ENCODE peak calls at places on chromosomes 7 and 10, in ten cellular contexts. S, D, P, F, T, N, Q, Y, B and I are unnamed samples.

GRCh38 chr7:2032030-2032875 is 200.5 kb downstream of the MAD1L1 start:
- DNase-seq in P (peak), D (no peak), Q (no peak), B (peak), N (no peak), S (peak), T (no peak), F (peak), Y (no peak), I (no peak)

GRCh38 chr10:14585287-14586193 is 189.2 kb downstream of the FAM107B start:
- DNase-seq in N (no peak), D (no peak), Q (no peak), T (no peak), F (no peak), P (no peak), S (no peak), B (no peak), Y (peak), I (no peak)

GRCh38 chr10:113746188-113746950 is 5.1 kb upstream of the PLEKHS1 start:
- DNase-seq in S (no peak), D (peak), Q (no peak), Y (peak), T (no peak), P (no peak), F (no peak), N (peak), B (peak), I (peak)

GRCh38 chr7:22885824-22886255 is 63.2 kb upstream of the TOMM7 start:
- DNase-seq in Y (no peak), P (no peak), Q (no peak), S (no peak), T (no peak), F (peak), D (no peak), N (no peak), B (no peak), I (peak)

GRCh38 chr7:157013602-157014549 is 3.4 kb upstream of the MNX1 start:
- DNase-seq in Y (no peak), T (no peak), Q (no peak), S (no peak), F (no peak), D (no peak), B (no peak), N (no peak), P (no peak), I (no peak)

GRCh38 chr7:1749351-1749863 is 79.3 kb downstream of the ELFN1 start:
- DNase-seq in P (no peak), N (no peak), Y (no peak), B (no peak), F (no peak), S (no peak), D (no peak), T (no peak), Q (no peak), I (no peak)

GRCh38 chr7:123727071-123727837 is 21.5 kb downstream of the WASL start:
- DNase-seq in B (peak), Y (peak), F (peak), D (no peak), N (peak), Q (no peak), P (no peak), T (no peak), S (peak), I (peak)

GRCh38 chr7:98930921-98931320 is 52.6 kb downstream of the TRRAP start:
- DNase-seq in S (no peak), F (no peak), B (peak), Y (no peak), D (no peak), N (no peak), T (no peak), Q (no peak), P (no peak), I (peak)

GRCh38 chr7:47326220-47326619 is 255.7 kb downstream of the TNS3 start:
- DNase-seq in D (no peak), S (peak), N (peak), T (no peak), P (no peak), Y (peak), B (peak), Q (no peak), F (peak), I (peak)

GRCh38 chr7:35565927-35566326 is 129.0 kb downstream of the HERPUD2 start:
- DNase-seq in Q (no peak), D (no peak), N (no peak), Y (no peak), P (no peak), S (peak), F (no peak), B (no peak), T (no peak), I (peak)

GRCh38 chr10:77264527-77264926 is 373.1 kb downstream of the KCNMA1 start:
- DNase-seq in N (no peak), Q (no peak), D (no peak), B (no peak), S (no peak), F (no peak), Y (no peak), P (no peak), T (no peak), I (no peak)

GRCh38 chr10:35797187-35797586 is 155.1 kb upstream of the FZD8 start:
- DNase-seq in S (peak), B (peak), N (no peak), Y (no peak), D (no peak), Q (no peak), P (no peak), F (no peak), T (no peak), I (no peak)

GRCh38 chr7:104791065-104791464 is 222.9 kb upstream of the KMT2E start:
- DNase-seq in F (peak), Y (peak), S (peak), P (no peak), N (no peak), T (no peak), D (no peak), B (no peak), Q (no peak), I (peak)

GRCh38 chr7:26813426-26813825 is 51.0 kb downstream of the SKAP2 start:
- DNase-seq in N (peak), P (no peak), T (no peak), D (no peak), Q (no peak), F (peak), B (peak), Y (no peak), S (peak), I (no peak)

GRCh38 chr7:40720401-40720800 is 585.6 kb downstream of the SUGCT start:
- DNase-seq in Q (no peak), B (peak), F (no peak), S (no peak), T (no peak), N (peak), Y (peak), P (no peak), D (no peak), I (peak)

GRCh38 chr10:62851449-62851848 is 35.3 kb upstream of the EGR2 start:
- DNase-seq in Y (peak), F (no peak), S (no peak), P (no peak), Q (no peak), N (no peak), D (no peak), B (peak), T (no peak), I (peak)

GRCh38 chr10:126439947-126440346 is 51.7 kb upstream of the ADAM12 start:
- DNase-seq in D (no peak), B (no peak), F (no peak), Y (peak), S (no peak), Q (no peak), T (no peak), P (no peak), N (no peak), I (no peak)

GRCh38 chr7:24963218-24963617 is 16.8 kb downstream of the OSBPL3 start:
- DNase-seq in T (no peak), F (no peak), Q (no peak), S (peak), P (peak), N (peak), B (peak), Y (no peak), D (peak), I (peak)